ENCODE peak calls at places on chromosomes 4 and X, in five cellular contexts. One of them, this sample, is unnamed.

GRCh38 chrX:108584617-108585211 is 145.1 kb downstream of the COL4A5 start:
- DNase-seq in stimulated activated CD8-positive, alpha-beta memory T cell treated with anti-CD3 and anti-CD28 coated beads, Interleukin-15, amount 100 ng/mL, for 24 hours: no peak
- DNase-seq in M059J: peak
- DNase-seq in HS-27A: no peak
- DNase-seq in activated gamma-delta T cell treated with Interleukin-2 at 50 U/mL for 16 hours: no peak
- DNase-seq in this sample: no peak

GRCh38 chr4:62133977-62134376 is 933.9 kb downstream of the ADGRL3 start:
- DNase-seq in stimulated activated CD8-positive, alpha-beta memory T cell treated with anti-CD3 and anti-CD28 coated beads, Interleukin-15, amount 100 ng/mL, for 24 hours: no peak
- DNase-seq in M059J: no peak
- DNase-seq in HS-27A: no peak
- DNase-seq in activated gamma-delta T cell treated with Interleukin-2 at 50 U/mL for 16 hours: no peak
- DNase-seq in this sample: no peak

GRCh38 chr4:7773401-7774187 is 166.1 kb downstream of the AFAP1 start:
- DNase-seq in stimulated activated CD8-positive, alpha-beta memory T cell treated with anti-CD3 and anti-CD28 coated beads, Interleukin-15, amount 100 ng/mL, for 24 hours: no peak
- DNase-seq in M059J: no peak
- DNase-seq in HS-27A: no peak
- DNase-seq in activated gamma-delta T cell treated with Interleukin-2 at 50 U/mL for 16 hours: no peak
- DNase-seq in this sample: no peak

GRCh38 chr4:122583906-122584305 is 37.0 kb downstream of the IL21 start:
- DNase-seq in stimulated activated CD8-positive, alpha-beta memory T cell treated with anti-CD3 and anti-CD28 coated beads, Interleukin-15, amount 100 ng/mL, for 24 hours: no peak
- DNase-seq in M059J: peak
- DNase-seq in HS-27A: no peak
- DNase-seq in activated gamma-delta T cell treated with Interleukin-2 at 50 U/mL for 16 hours: no peak
- DNase-seq in this sample: no peak

GRCh38 chr4:132572210-132572609 is 576.9 kb upstream of the PCDH10 start:
- DNase-seq in stimulated activated CD8-positive, alpha-beta memory T cell treated with anti-CD3 and anti-CD28 coated beads, Interleukin-15, amount 100 ng/mL, for 24 hours: no peak
- DNase-seq in M059J: no peak
- DNase-seq in HS-27A: peak
- DNase-seq in activated gamma-delta T cell treated with Interleukin-2 at 50 U/mL for 16 hours: no peak
- DNase-seq in this sample: no peak

GRCh38 chrX:129726307-129727111 is 12.3 kb upstream of the XPNPEP2 start:
- DNase-seq in stimulated activated CD8-positive, alpha-beta memory T cell treated with anti-CD3 and anti-CD28 coated beads, Interleukin-15, amount 100 ng/mL, for 24 hours: no peak
- DNase-seq in M059J: peak
- DNase-seq in HS-27A: no peak
- DNase-seq in activated gamma-delta T cell treated with Interleukin-2 at 50 U/mL for 16 hours: no peak
- DNase-seq in this sample: no peak

GRCh38 chrX:78029663-78030062 is 60.2 kb upstream of the PGAM4 start:
- DNase-seq in stimulated activated CD8-positive, alpha-beta memory T cell treated with anti-CD3 and anti-CD28 coated beads, Interleukin-15, amount 100 ng/mL, for 24 hours: no peak
- DNase-seq in M059J: peak
- DNase-seq in HS-27A: no peak
- DNase-seq in activated gamma-delta T cell treated with Interleukin-2 at 50 U/mL for 16 hours: no peak
- DNase-seq in this sample: no peak

GRCh38 chr4:185870437-185870836 is 58.4 kb upstream of the SORBS2 start:
- DNase-seq in stimulated activated CD8-positive, alpha-beta memory T cell treated with anti-CD3 and anti-CD28 coated beads, Interleukin-15, amount 100 ng/mL, for 24 hours: no peak
- DNase-seq in M059J: no peak
- DNase-seq in HS-27A: no peak
- DNase-seq in activated gamma-delta T cell treated with Interleukin-2 at 50 U/mL for 16 hours: no peak
- DNase-seq in this sample: no peak

GRCh38 chrX:39011454-39012204 is 210.4 kb downstream of the MID1IP1 start:
- DNase-seq in stimulated activated CD8-positive, alpha-beta memory T cell treated with anti-CD3 and anti-CD28 coated beads, Interleukin-15, amount 100 ng/mL, for 24 hours: no peak
- DNase-seq in M059J: no peak
- DNase-seq in HS-27A: peak
- DNase-seq in activated gamma-delta T cell treated with Interleukin-2 at 50 U/mL for 16 hours: no peak
- DNase-seq in this sample: no peak